ENCODE peak calls at places on chromosomes 13 and 19, in four cellular contexts. N is upper lobe of right lung, P is A673, O is upper lobe of left lung. G is an unnamed sample.

GRCh38 chr19:30873003-30873402 is 476.2 kb downstream of the TSHZ3 start:
- DNase-seq in O (no peak), N (no peak), P (no peak), G (no peak)

GRCh38 chr13:76570485-76570884 is 315.7 kb downstream of the KCTD12 start:
- DNase-seq in O (no peak), P (no peak), N (no peak), G (peak; percentile 63)

GRCh38 chr19:56369886-56370676 is 23.3 kb downstream of the ZNF582 start:
- DNase-seq in O (no peak), N (no peak), P (no peak), G (no peak)

GRCh38 chr19:33771308-33772101 is 25.2 kb upstream of the KCTD15 start:
- DNase-seq in N (peak; percentile 84), O (peak; percentile 60), P (peak; percentile 77), G (no peak)

GRCh38 chr13:26483546-26483945 is 73.9 kb upstream of the WASF3 start:
- DNase-seq in P (no peak), O (no peak), N (no peak), G (no peak)

GRCh38 chr19:35223856-35224505 is 4.6 kb downstream of the FAM187B start:
- DNase-seq in O (peak; percentile 41), P (no peak), N (peak; percentile 62), G (no peak)

GRCh38 chr19:30898353-30899103 is 450.7 kb downstream of the TSHZ3 start:
- DNase-seq in O (no peak), N (no peak), P (no peak), G (no peak)

GRCh38 chr19:45098521-45099464 is 5.8 kb downstream of the PPP1R37 start:
- DNase-seq in N (no peak), O (no peak), P (peak; percentile 63), G (no peak)

GRCh38 chr19:45404557-45405434 is at the start of gene PPP1R13L:
- DNase-seq in N (peak; percentile 95), P (peak; percentile 67), O (peak; percentile 94), G (no peak)

GRCh38 chr19:1856698-1857603 is 6.4 kb downstream of the KLF16 start:
- DNase-seq in N (peak; percentile 92), O (peak; percentile 94), P (no peak), G (no peak)

GRCh38 chr19:34432797-34433196 is 4.6 kb downstream of the UBA2 start:
- DNase-seq in N (no peak), P (no peak), O (no peak), G (no peak)

GRCh38 chr13:107669356-107669755 is 546.0 kb downstream of the LIG4 start:
- DNase-seq in O (no peak), N (no peak), P (no peak), G (no peak)

GRCh38 chr13:111947876-111948275 is 119.1 kb upstream of the SOX1 start:
- DNase-seq in N (no peak), P (no peak), O (no peak), G (no peak)

GRCh38 chr13:25065974-25066770 is 29.8 kb upstream of the PABPC3 start:
- DNase-seq in N (no peak), O (no peak), P (no peak), G (no peak)

GRCh38 chr13:27258637-27259377 is 7.4 kb downstream of the RPL21 start:
- DNase-seq in P (no peak), N (no peak), O (no peak), G (no peak)

GRCh38 chr19:48635263-48635965 is 1.8 kb downstream of the DBP start:
- DNase-seq in N (peak; percentile 90), P (peak; percentile 69), O (peak; percentile 83), G (no peak)

GRCh38 chr19:14563590-14563926 is 8.3 kb downstream of the NDUFB7 start:
- DNase-seq in N (no peak), P (no peak), O (no peak), G (no peak)

GRCh38 chr19:30044273-30045259 is 102.5 kb downstream of the URI1 start:
- DNase-seq in P (no peak), O (peak; percentile 67), N (no peak), G (no peak)

GRCh38 chr19:14081797-14082674 is 3.5 kb downstream of the C19orf67 start:
- DNase-seq in P (no peak), O (no peak), N (peak; percentile 89), G (no peak)

GRCh38 chr13:105565328-105565727 is 970.1 kb downstream of the EFNB2 start:
- DNase-seq in P (no peak), O (no peak), N (no peak), G (no peak)

GRCh38 chr13:50998326-50998725 is 88.7 kb downstream of the RNASEH2B start:
- DNase-seq in O (no peak), N (no peak), P (no peak), G (no peak)

GRCh38 chr19:12720851-12721655 is 2.7 kb downstream of the TNPO2 start:
- DNase-seq in N (no peak), O (no peak), P (no peak), G (no peak)

GRCh38 chr19:12721656-12722565 is 1.8 kb downstream of the TNPO2 start:
- DNase-seq in O (peak; percentile 65), N (peak; percentile 85), P (peak; percentile 86), G (no peak)

GRCh38 chr19:12723383-12723642 is 419 bp downstream of the TNPO2 start:
- DNase-seq in N (no peak), O (no peak), P (peak; percentile 35), G (no peak)

GRCh38 chr19:12722566-12723382 is 958 bp downstream of the TNPO2 start:
- DNase-seq in O (peak; percentile 98), P (peak; percentile 100), N (peak; percentile 96), G (peak; percentile 98)

GRCh38 chr19:12720296-12720695 is 3.4 kb downstream of the TNPO2 start:
- DNase-seq in N (no peak), P (no peak), O (no peak), G (no peak)
- H3K4me3 ChIP-seq in N (peak overlapping the region; percentile 63), P (peak overlapping the region; percentile 94), O (no peak overlapping the region), G (no peak overlapping the region)

GRCh38 chr19:52028780-52029123 is 573 bp upstream of the ZNF614 start:
- DNase-seq in P (no peak), N (no peak), O (no peak), G (no peak)

GRCh38 chr19:52034051-52034728 is 6.0 kb upstream of the ZNF614 start:
- DNase-seq in O (no peak), P (peak; percentile 6), N (no peak), G (no peak)

GRCh38 chr19:52028027-52028779 is at the start of gene ZNF614:
- DNase-seq in P (peak; percentile 89), N (peak; percentile 94), O (peak; percentile 88), G (peak; percentile 51)
- H3K9me3 ChIP-seq in P (peaks cover 57% of the 10 kb centered on the region), N (peaks cover 35% of the 10 kb centered on the region), O (peaks cover 60% of the 10 kb centered on the region), G (peaks cover 37% of the 10 kb centered on the region)

GRCh38 chr19:58474997-58475713 is 997 bp upstream of the ZNF446 start:
- DNase-seq in P (no peak), O (no peak), N (no peak), G (no peak)

GRCh38 chr19:58476498-58477015 is 405 bp downstream of the ZNF446 start:
- DNase-seq in O (no peak), N (no peak), P (peak; percentile 22), G (no peak)

GRCh38 chr19:58475714-58476497 is at the start of gene ZNF446:
- DNase-seq in P (peak; percentile 98), O (peak; percentile 98), N (peak; percentile 97), G (peak; percentile 87)

GRCh38 chr19:58477871-58478270 is 1.7 kb downstream of the ZNF446 start:
- DNase-seq in N (no peak), O (no peak), P (no peak), G (no peak)

DNA sequence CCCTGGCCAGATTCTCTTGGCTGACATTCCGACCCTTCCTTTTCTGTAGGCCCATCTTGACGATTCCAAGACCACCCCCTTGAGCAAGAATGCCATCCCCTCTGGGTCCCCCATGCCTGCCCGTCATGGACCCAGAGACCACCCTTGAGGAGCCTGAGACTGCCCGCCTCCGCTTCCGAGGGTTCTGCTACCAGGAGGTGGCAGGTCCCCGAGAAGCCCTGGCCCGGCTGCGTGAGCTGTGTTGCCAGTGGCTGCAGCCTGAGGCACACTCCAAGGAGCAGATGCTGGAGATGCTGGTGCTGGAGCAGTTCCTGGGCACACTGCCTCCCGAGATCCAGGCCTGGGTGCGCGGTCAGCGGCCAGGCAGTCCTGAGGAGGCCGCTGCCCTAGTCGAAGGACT is 978 bp downstream of the ZNF446 start:
- DNase-seq in O (no peak), N (no peak), P (no peak), G (no peak)
- H3K4me3 ChIP-seq in O (no peak overlapping the region), N (no peak overlapping the region), P (peak overlapping the region; percentile 61), G (peak overlapping the region; percentile 74)

GRCh38 chr19:27716922-27717321 is 1496.0 kb downstream of the UQCRFS1 start:
- DNase-seq in O (no peak), N (no peak), P (no peak), G (no peak)

GRCh38 chr19:27717825-27718224 is 1495.1 kb downstream of the UQCRFS1 start:
- DNase-seq in O (no peak), P (no peak), N (no peak), G (no peak)

GRCh38 chr19:27718262-27718661 is 1494.7 kb downstream of the UQCRFS1 start:
- DNase-seq in N (no peak), P (no peak), O (no peak), G (no peak)

GRCh38 chr19:27719034-27719433 is 1493.9 kb downstream of the UQCRFS1 start:
- DNase-seq in P (no peak), O (no peak), N (no peak), G (no peak)

GRCh38 chr19:27714857-27715256 is 1498.1 kb downstream of the UQCRFS1 start:
- DNase-seq in P (no peak), N (no peak), O (no peak), G (no peak)
- H3K9me3 ChIP-seq in P (peaks cover 56% of the 10 kb centered on the region), N (no peaks in the 10 kb centered on the region), O (peaks cover 6% of the 10 kb centered on the region), G (no peaks in the 10 kb centered on the region)